ENCODE peak calls at places on chromosomes 5 and 9, in eight cellular contexts. Q, G, Y, H, U, E, K and M are unnamed samples.
A peak's percentile ranks its signal among the peaks of the same experiment; 100 is the strongest.

GRCh38 chr5:104800440-104801048 is 1238.0 kb upstream of the NUDT12 start:
- DNase-seq in Y (no peak), U (peak; percentile 7), K (no peak), E (no peak), H (no peak), G (no peak), Q (no peak), M (peak; percentile 26)

GRCh38 chr9:109179801-109180523 is 12.9 kb upstream of the FRRS1L start:
- DNase-seq in U (no peak), H (no peak), K (peak; percentile 37), G (peak; percentile 39), E (peak; percentile 18), Y (no peak), Q (no peak), M (no peak)

GRCh38 chr5:65927497-65928340 is 1.3 kb downstream of the ERBIN start:
- DNase-seq in Y (peak; percentile 19), U (peak; percentile 71), G (no peak), K (no peak), Q (no peak), E (no peak), H (peak; percentile 42), M (peak; percentile 52)

GRCh38 chr9:81351166-81351565 is 338.2 kb downstream of the TLE1 start:
- DNase-seq in K (no peak), E (no peak), H (no peak), Y (no peak), Q (no peak), U (no peak), G (no peak), M (no peak)

GRCh38 chr9:77276799-77277198 is 99.5 kb downstream of the VPS13A start:
- DNase-seq in U (no peak), Q (no peak), G (no peak), H (no peak), E (no peak), Y (no peak), K (no peak), M (no peak)

GRCh38 chr9:78001946-78002731 is 29.5 kb downstream of the GNAQ start:
- DNase-seq in K (no peak), Q (no peak), H (no peak), E (no peak), Y (no peak), G (no peak), U (peak; percentile 26), M (peak; percentile 40)

GRCh38 chr5:96329886-96330531 is 103.0 kb downstream of the PCSK1 start:
- DNase-seq in E (no peak), Q (no peak), H (no peak), K (no peak), G (no peak), Y (no peak), U (no peak), M (no peak)

GRCh38 chr5:131252824-131253171 is 11.1 kb upstream of the CDC42SE2 start:
- DNase-seq in G (no peak), Y (peak; percentile 69), H (peak; percentile 89), Q (no peak), K (peak; percentile 10), E (no peak), U (no peak), M (no peak)

GRCh38 chr9:4077499-4078102 is 222.3 kb downstream of the GLIS3 start:
- DNase-seq in E (no peak), Q (peak; percentile 23), G (no peak), Y (peak; percentile 62), K (peak; percentile 18), U (peak; percentile 81), H (no peak), M (peak; percentile 10)

GRCh38 chr9:78578016-78578555 is 281.2 kb downstream of the PSAT1 start:
- DNase-seq in Y (peak; percentile 24), Q (no peak), U (no peak), G (no peak), H (no peak), K (no peak), E (no peak), M (no peak)

GRCh38 chr9:125141251-125141650 is 2.1 kb downstream of the SCAI start:
- DNase-seq in Q (no peak), K (no peak), E (no peak), U (no peak), H (no peak), Y (no peak), G (no peak), M (no peak)

GRCh38 chr5:162068931-162069330 is 1.4 kb downstream of the GABRG2 start:
- DNase-seq in Q (no peak), Y (no peak), U (no peak), K (no peak), G (no peak), H (no peak), E (no peak), M (no peak)

GRCh38 chr5:128539038-128539429 is 989 bp upstream of the FBN2 start:
- DNase-seq in Q (peak; percentile 24), H (no peak), E (no peak), U (no peak), Y (no peak), K (no peak), G (no peak), M (no peak)

GRCh38 chr5:14664270-14665109 is at the start of gene OTULIN:
- DNase-seq in Y (peak; percentile 79), U (peak; percentile 86), G (peak; percentile 85), Q (peak; percentile 86), E (peak; percentile 86), K (peak; percentile 90), H (peak; percentile 88), M (peak; percentile 79)

GRCh38 chr5:93874491-93874890 is 133.1 kb upstream of the POU5F2 start:
- DNase-seq in K (no peak), E (no peak), U (no peak), Y (no peak), Q (no peak), H (no peak), G (no peak), M (no peak)

GRCh38 chr5:138686668-138687067 is 66.6 kb upstream of the CTNNA1 start:
- DNase-seq in E (no peak), U (peak; percentile 68), Y (no peak), G (no peak), K (no peak), H (no peak), Q (no peak), M (no peak)

GRCh38 chr5:58046371-58046770 is 413.5 kb downstream of the PLK2 start:
- DNase-seq in G (no peak), E (no peak), H (no peak), Q (no peak), U (no peak), Y (no peak), K (no peak), M (no peak)

GRCh38 chr5:14687023-14687665 is 22.6 kb downstream of the OTULIN start:
- DNase-seq in E (no peak), H (no peak), U (no peak), K (no peak), Y (no peak), Q (no peak), G (no peak), M (no peak)

GRCh38 chr9:134423166-134423565 is 96.9 kb downstream of the RXRA start:
- DNase-seq in G (no peak), Y (no peak), E (no peak), U (no peak), H (no peak), Q (no peak), K (no peak), M (no peak)

GRCh38 chr5:123610665-123611406 is 98.9 kb downstream of the CSNK1G3 start:
- DNase-seq in G (no peak), E (no peak), H (no peak), K (no peak), Q (peak; percentile 16), U (peak; percentile 53), Y (peak; percentile 21), M (peak; percentile 54)

GRCh38 chr9:7174884-7175283 is 417.1 kb downstream of the KDM4C start:
- DNase-seq in Q (no peak), Y (no peak), K (no peak), G (no peak), E (no peak), H (no peak), U (no peak), M (no peak)

GRCh38 chr9:107131108-107131799 is 151.8 kb upstream of the RAD23B start:
- DNase-seq in Q (no peak), H (no peak), Y (no peak), U (no peak), G (no peak), K (no peak), E (no peak), M (no peak)

GRCh38 chr9:87661241-87661640 is 64.7 kb upstream of the CTSL start:
- DNase-seq in Y (no peak), G (no peak), K (no peak), U (no peak), E (no peak), H (no peak), Q (no peak), M (no peak)